ENCODE peak calls at places on chromosomes 1 and 21, in five cellular contexts. W is iPS-NIHi11; G is GM20000; L is activated CD8-positive, alpha-beta memory T cell treated with anti-CD3 and anti-CD28 coated beads for 4 hours; V is activated CD4-positive, alpha-beta T cell treated with anti-CD3 and anti-CD28 coated beads, Interleukin-2, amount 50 U/mL, for 1 hour. F is an unnamed sample.

GRCh38 chr1:23168079-23168461 is 586 bp downstream of the LUZP1 start:
- DNase-seq in W (no peak), G (peak), V (peak), L (no peak), F (peak)

GRCh38 chr1:171912509-171913185 is 71.3 kb downstream of the DNM3 start:
- DNase-seq in L (no peak), G (no peak), W (no peak), V (no peak), F (no peak)

GRCh38 chr21:45615145-45615711 is 28.3 kb upstream of the PCBP3 start:
- DNase-seq in G (peak), L (peak), V (peak), W (no peak), F (peak)

GRCh38 chr1:118578276-118578675 is 393.2 kb upstream of the SPAG17 start:
- DNase-seq in L (no peak), G (no peak), V (no peak), W (no peak), F (no peak)

GRCh38 chr1:227357229-227358078 is 39.2 kb upstream of the CDC42BPA start:
- DNase-seq in V (no peak), W (peak), G (no peak), L (no peak), F (peak)

GRCh38 chr1:44553127-44553758 is 121.0 kb downstream of the TMEM53 start:
- DNase-seq in W (no peak), G (no peak), V (no peak), L (no peak), F (peak)

GRCh38 chr1:211885746-211886522 is 55.4 kb upstream of the LPGAT1 start:
- DNase-seq in L (no peak), V (no peak), G (no peak), W (no peak), F (no peak)

GRCh38 chr1:234978397-234979291 is 150.0 kb downstream of the TOMM20 start:
- DNase-seq in W (no peak), L (no peak), G (peak), V (peak), F (peak)

GRCh38 chr1:25922064-25922632 is 15.9 kb upstream of the STMN1 start:
- DNase-seq in L (no peak), V (no peak), G (no peak), W (no peak), F (no peak)

GRCh38 chr21:36126166-36126565 is 8.7 kb upstream of the CBR3 start:
- DNase-seq in L (no peak), W (no peak), V (no peak), G (no peak), F (peak)

GRCh38 chr21:43825936-43826622 is 36.7 kb downstream of the RRP1 start:
- DNase-seq in G (no peak), L (no peak), V (no peak), W (peak), F (no peak)

GRCh38 chr1:51576923-51577322 is 40.0 kb upstream of the OSBPL9 start:
- DNase-seq in G (no peak), V (no peak), W (no peak), L (no peak), F (no peak)

F was measured in GM23248.